ENCODE peak calls at places on chromosomes 16 and 17, in seven cellular contexts. N is GM23338, D is HCT116, I is PC-3, Z is GM23248, S is neural progenitor cell, P is MM.1S. L is an unnamed sample.
A peak's percentile ranks its signal among the peaks of the same experiment; 100 is the strongest.

GRCh38 chr16:81716478-81717210 is 62.4 kb upstream of the PLCG2 start:
- DNase-seq in N (no peak), D (no peak), I (no peak), Z (no peak), S (no peak), P (peak; percentile 42), L (no peak)

GRCh38 chr16:10609410-10609774 is 29.0 kb upstream of the EMP2 start:
- DNase-seq in N (no peak), D (no peak), I (peak; percentile 6), Z (peak; percentile 87), S (no peak), P (no peak), L (no peak)

GRCh38 chr17:57565119-57565635 is 179.9 kb downstream of the CCDC182 start:
- DNase-seq in N (no peak), D (no peak), I (no peak), Z (no peak), S (no peak), P (no peak), L (no peak)

GRCh38 chr17:41967141-41967920 is 736 bp downstream of the CNP start:
- DNase-seq in N (peak; percentile 58), D (peak; percentile 4), I (peak; percentile 26), Z (peak; percentile 58), S (no peak), P (peak; percentile 34), L (no peak)

GRCh38 chr16:82011199-82011641 is at the start of gene SDR42E1:
- DNase-seq in N (peak; percentile 13), D (peak; percentile 91), I (no peak), Z (no peak), S (no peak), P (peak; percentile 78), L (no peak)

GRCh38 chr16:88773812-88774291 is 11.2 kb downstream of the PIEZO1 start:
- DNase-seq in N (peak; percentile 51), D (no peak), I (peak; percentile 45), Z (peak; percentile 94), S (peak; percentile 68), P (no peak), L (peak; percentile 89)

GRCh38 chr17:67421869-67422273 is 44.8 kb downstream of the PITPNC1 start:
- DNase-seq in N (peak; percentile 24), D (peak; percentile 100), I (peak; percentile 100), Z (peak; percentile 97), S (no peak), P (no peak), L (no peak)

GRCh38 chr16:61871837-61872777 is 164.1 kb downstream of the CDH8 start:
- DNase-seq in N (peak; percentile 75), D (no peak), I (no peak), Z (no peak), S (peak; percentile 7), P (no peak), L (no peak)

GRCh38 chr17:47072881-47073280 is 93.8 kb upstream of the RPRML start:
- DNase-seq in N (no peak), D (no peak), I (no peak), Z (no peak), S (no peak), P (no peak), L (no peak)

GRCh38 chr16:47374629-47375028 is 86.2 kb downstream of the ITFG1 start:
- DNase-seq in N (no peak), D (no peak), I (no peak), Z (no peak), S (no peak), P (no peak), L (no peak)

GRCh38 chr16:84949776-84950436 is 61.4 kb downstream of the ZDHHC7 start:
- DNase-seq in N (no peak), D (no peak), I (no peak), Z (no peak), S (no peak), P (no peak), L (no peak)

GRCh38 chr16:2278272-2278608 is 10.3 kb upstream of the RNPS1 start:
- DNase-seq in N (peak; percentile 74), D (no peak), I (no peak), Z (no peak), S (no peak), P (no peak), L (no peak)

DNA sequence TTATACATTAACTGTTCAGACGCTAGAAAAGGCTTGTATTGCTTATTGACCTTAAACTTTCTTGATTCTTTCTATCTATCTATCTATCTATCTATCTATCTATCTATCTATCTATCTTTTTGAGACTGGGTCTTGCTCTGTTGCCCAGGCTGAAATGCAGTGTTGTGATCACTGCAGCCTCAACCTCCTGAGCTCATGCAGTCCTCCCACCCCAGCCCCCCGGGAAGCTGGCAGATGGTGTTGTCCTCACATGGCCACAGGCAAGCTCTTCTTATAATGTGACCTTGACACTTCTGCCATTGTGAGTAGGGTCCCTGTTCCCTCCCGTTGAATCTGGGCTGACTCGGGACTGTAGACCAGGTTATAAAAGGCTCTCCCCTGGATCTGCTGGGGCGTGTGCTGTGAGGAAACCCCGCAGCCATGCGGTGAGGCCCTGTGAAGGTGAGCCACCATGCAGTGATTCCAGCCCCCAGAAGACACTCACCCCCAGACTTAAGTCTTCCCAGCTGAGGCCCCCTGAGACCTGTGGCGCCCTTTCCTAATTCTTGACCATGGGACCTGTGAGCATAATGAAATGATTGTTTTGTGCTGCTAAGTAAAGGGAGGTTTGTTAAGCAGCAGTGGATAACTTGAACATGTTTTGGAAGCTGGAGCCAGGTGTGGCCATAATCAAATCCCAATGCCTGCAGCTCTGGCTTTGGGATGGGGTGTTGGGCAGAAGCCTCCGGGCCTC is 54.3 kb downstream of the RPTOR start:
- DNase-seq in N (no peak), D (no peak), I (no peak), Z (no peak), S (no peak), P (no peak), L (no peak)
- TF ChIP-seq EZH2phosphoT487 in N (no peak), D (no peak), I (no peak), Z (no peak), S (no peak), P (no peak), L (no peak)

GRCh38 chr17:76240461-76241204 is at the start of gene RNF157:
- DNase-seq in N (peak; percentile 89), D (no peak), I (peak; percentile 71), Z (peak; percentile 66), S (peak; percentile 95), P (peak; percentile 60), L (peak; percentile 84)
- TF ChIP-seq EZH2 in N (peak; percentile 47), D (no peak), I (no peak), Z (peak; percentile 88), S (no peak), P (no peak), L (no peak)

DNA sequence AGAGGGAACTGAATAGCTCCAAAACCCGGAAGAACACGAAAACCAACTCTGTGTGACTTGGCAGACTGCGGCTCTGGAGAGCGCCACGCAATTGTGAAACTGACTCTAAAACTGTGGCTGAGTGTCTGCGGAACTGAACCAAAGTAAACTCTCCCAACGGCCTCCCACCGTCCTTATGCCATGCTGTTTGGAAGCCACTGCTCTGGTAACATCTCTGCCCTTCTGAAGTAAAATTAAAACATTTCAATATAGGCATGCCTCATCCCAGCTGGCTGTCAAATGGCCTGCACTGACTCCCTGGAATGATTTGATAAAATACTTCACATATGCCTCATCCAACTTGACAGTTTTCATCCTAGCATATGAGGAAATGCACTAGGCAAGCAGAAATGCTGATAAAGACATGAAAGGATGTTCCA is 70.2 kb downstream of the PARN start:
- DNase-seq in N (no peak), D (no peak), I (no peak), Z (no peak), S (no peak), P (no peak), L (no peak)
- H3K27ac ChIP-seq in N (no peak overlapping the region), D (no peak overlapping the region), I (no peak overlapping the region), Z (no peak overlapping the region), S (no peak overlapping the region), P (no peak overlapping the region), L (no peak overlapping the region)

GRCh38 chr17:76841776-76842405 is 26.3 kb upstream of the MGAT5B start:
- DNase-seq in N (peak; percentile 55), D (no peak), I (peak; percentile 17), Z (no peak), S (peak; percentile 57), P (no peak), L (no peak)
- TF ChIP-seq EZH2phosphoT487 in N (no peak), D (no peak), I (no peak), Z (no peak), S (no peak), P (no peak), L (no peak)

GRCh38 chr17:74892013-74892841 is 1.2 kb downstream of the FADS6 start:
- DNase-seq in N (no peak), D (no peak), I (no peak), Z (no peak), S (no peak), P (no peak), L (no peak)
- TF ChIP-seq EZH2 in N (no peak), D (no peak), I (no peak), Z (no peak), S (no peak), P (no peak), L (no peak)

GRCh38 chr17:44137891-44138709 is 3.6 kb upstream of the HROB start:
- DNase-seq in N (peak; percentile 80), D (peak; percentile 95), I (peak; percentile 99), Z (peak; percentile 100), S (peak; percentile 46), P (no peak), L (peak; percentile 97)
- H3K27ac ChIP-seq in N (peak overlapping the region; percentile 81), D (peak overlapping the region; percentile 67), I (peak overlapping the region; percentile 94), Z (peak overlapping the region; percentile 87), S (no peak overlapping the region), P (no peak overlapping the region), L (peak overlapping the region; percentile 90)